ENCODE peak calls at places on chromosomes 6 and 20, in nine cellular contexts. D is heart right ventricle, C is NT2/D1, P is endodermal cell, Y is Caco-2, N is cardiac muscle cell, Q is sigmoid colon, O is H9, H is GM23248. M is an unnamed sample.

GRCh38 chr20:41348430-41349172 is 8.0 kb downstream of the LPIN3 start:
- DNase-seq in D (no peak), C (no peak), P (no peak), Y (no peak), N (no peak), Q (no peak), O (no peak), H (no peak), M (peak; percentile 83)

GRCh38 chr6:84224251-84224650 is 3.2 kb downstream of the CEP162 start:
- DNase-seq in D (no peak), C (no peak), P (no peak), Y (no peak), N (peak; percentile 13), Q (no peak), O (no peak), H (peak; percentile 8), M (no peak)

GRCh38 chr6:52391599-52391998 is 28.5 kb upstream of the EFHC1 start:
- DNase-seq in D (no peak), C (no peak), P (no peak), Y (no peak), N (no peak), Q (no peak), O (no peak), H (no peak), M (no peak)

GRCh38 chr20:59495894-59496510 is 108.3 kb upstream of the PHACTR3 start:
- DNase-seq in D (peak; percentile 66), C (peak; percentile 57), P (peak; percentile 93), Y (peak; percentile 83), N (peak; percentile 72), Q (peak; percentile 69), O (peak; percentile 85), H (peak; percentile 76), M (no peak)

GRCh38 chr6:67666177-67666964 is 968.7 kb upstream of the ADGRB3 start:
- DNase-seq in D (no peak), C (no peak), P (no peak), Y (no peak), N (no peak), Q (no peak), O (no peak), H (no peak), M (no peak)

GRCh38 chr6:109695468-109695867 is 4.4 kb downstream of the FIG4 start:
- DNase-seq in D (no peak), C (no peak), P (peak; percentile 76), Y (no peak), N (no peak), Q (no peak), O (no peak), H (no peak), M (no peak)

GRCh38 chr6:39021041-39021440 is 27.5 kb upstream of the GLP1R start:
- DNase-seq in D (no peak), C (no peak), P (no peak), Y (no peak), N (no peak), Q (no peak), O (no peak), H (no peak), M (no peak)

GRCh38 chr6:136429264-136429663 is 121.0 kb downstream of the MAP7 start:
- DNase-seq in D (no peak), C (no peak), P (no peak), Y (no peak), N (no peak), Q (no peak), O (no peak), H (no peak), M (no peak)

GRCh38 chr6:19999319-20000191 is 162.4 kb downstream of the ID4 start:
- DNase-seq in D (no peak), C (no peak), P (peak; percentile 60), Y (peak; percentile 33), N (no peak), Q (no peak), O (no peak), H (peak; percentile 18), M (no peak)

GRCh38 chr20:58610811-58611210 is 40.3 kb upstream of the STX16 start:
- DNase-seq in D (no peak), C (no peak), P (no peak), Y (no peak), N (no peak), Q (no peak), O (no peak), H (no peak), M (no peak)

GRCh38 chr6:85458782-85459181 is 8.9 kb downstream of the NT5E start:
- DNase-seq in D (no peak), C (no peak), P (peak; percentile 62), Y (no peak), N (no peak), Q (no peak), O (no peak), H (no peak), M (no peak)

GRCh38 chr6:25122001-25122400 is 157.2 kb upstream of the CARMIL1 start:
- DNase-seq in D (peak; percentile 31), C (no peak), P (no peak), Y (no peak), N (peak; percentile 83), Q (no peak), O (no peak), H (peak; percentile 54), M (no peak)

GRCh38 chr20:45970646-45971424 is 1.2 kb downstream of the ZNF335 start:
- DNase-seq in D (no peak), C (no peak), P (peak; percentile 58), Y (peak; percentile 65), N (peak; percentile 43), Q (no peak), O (peak; percentile 29), H (peak; percentile 75), M (peak; percentile 87)

GRCh38 chr6:35663447-35664235 is 25.1 kb downstream of the FKBP5 start:
- DNase-seq in D (no peak), C (no peak), P (no peak), Y (no peak), N (peak; percentile 63), Q (no peak), O (no peak), H (peak; percentile 86), M (no peak)

GRCh38 chr6:159074120-159074684 is 29.4 kb upstream of the TAGAP start:
- DNase-seq in D (no peak), C (peak; percentile 22), P (peak; percentile 82), Y (peak; percentile 56), N (peak; percentile 63), Q (no peak), O (peak; percentile 66), H (peak; percentile 42), M (no peak)

GRCh38 chr6:163872335-163872734 is 457.8 kb downstream of the QKI start:
- DNase-seq in D (no peak), C (no peak), P (no peak), Y (no peak), N (peak; percentile 93), Q (no peak), O (no peak), H (peak; percentile 3), M (no peak)

GRCh38 chr6:31966997-31967925 is 4.7 kb downstream of the DXO start:
- DNase-seq in D (no peak), C (no peak), P (no peak), Y (no peak), N (no peak), Q (no peak), O (no peak), H (no peak), M (no peak)

GRCh38 chr20:14919473-14920157 is 582.2 kb upstream of the FLRT3 start:
- DNase-seq in D (no peak), C (no peak), P (peak; percentile 90), Y (peak; percentile 67), N (no peak), Q (no peak), O (peak; percentile 89), H (peak; percentile 19), M (peak; percentile 76)

DNA sequence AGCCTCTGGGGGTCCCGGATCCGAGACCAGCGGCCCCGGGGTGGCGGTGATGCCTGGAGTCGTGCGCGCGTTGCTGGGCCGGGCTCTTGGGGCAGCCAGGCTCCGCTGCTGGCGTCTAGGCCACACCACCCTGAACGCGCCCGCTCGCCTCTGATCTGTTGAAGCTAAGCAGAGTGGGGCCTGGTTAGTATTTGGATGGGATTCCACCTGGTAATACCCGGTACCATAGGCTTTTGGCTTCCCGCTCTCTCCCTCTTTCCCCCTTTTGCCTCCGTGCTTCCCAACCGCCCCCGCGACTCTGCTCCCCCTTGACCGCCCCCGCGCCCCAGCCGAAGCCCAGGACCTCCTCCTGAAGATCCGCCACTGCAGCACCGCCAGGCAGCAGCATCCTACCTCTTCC is 1383.5 kb upstream of the DEFB115 start:
- DNase-seq in D (peak; percentile 55), C (no peak), P (peak; percentile 78), Y (peak; percentile 49), N (peak; percentile 65), Q (peak; percentile 81), O (peak; percentile 65), H (peak; percentile 63), M (peak; percentile 96)
- H3K9me3 ChIP-seq in D (peaks cover 2% of the 10 kb centered on the region), C (no peaks in the 10 kb centered on the region), P (peaks cover 59% of the 10 kb centered on the region), Y (peaks cover 27% of the 10 kb centered on the region), N (no peaks in the 10 kb centered on the region), Q (no peaks in the 10 kb centered on the region), O (peaks cover 60% of the 10 kb centered on the region), H (no peaks in the 10 kb centered on the region), M (peaks cover 7% of the 10 kb centered on the region)

GRCh38 chr20:16178671-16179070 is 394.6 kb downstream of the KIF16B start:
- DNase-seq in D (no peak), C (no peak), P (no peak), Y (no peak), N (no peak), Q (no peak), O (no peak), H (no peak), M (no peak)

GRCh38 chr20:16175322-16175721 is 397.9 kb downstream of the KIF16B start:
- DNase-seq in D (no peak), C (no peak), P (no peak), Y (no peak), N (no peak), Q (no peak), O (no peak), H (no peak), M (no peak)

DNA sequence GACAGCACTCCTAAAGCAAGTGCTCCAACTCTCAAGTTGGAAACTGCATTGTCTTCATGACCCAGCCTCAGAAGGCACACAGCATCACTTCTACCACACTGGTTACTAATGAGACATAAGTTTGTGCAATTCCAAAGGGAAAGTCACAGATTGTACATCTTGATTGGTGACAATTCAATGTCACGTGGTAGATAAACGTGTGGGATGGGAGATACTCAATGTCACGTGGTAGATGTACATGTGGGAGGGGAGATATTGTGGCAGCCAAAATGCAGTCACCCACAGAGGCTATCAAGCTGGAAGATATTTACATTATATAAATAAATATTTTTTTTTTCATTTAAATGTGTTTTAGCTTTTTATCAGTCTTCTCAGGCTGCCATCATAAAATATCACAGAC is 393.3 kb downstream of the KIF16B start:
- DNase-seq in D (no peak), C (no peak), P (no peak), Y (no peak), N (no peak), Q (no peak), O (no peak), H (no peak), M (no peak)
- H3K9me3 ChIP-seq in D (no peaks in the 10 kb centered on the region), C (no peaks in the 10 kb centered on the region), P (peaks cover 22% of the 10 kb centered on the region), Y (no peaks in the 10 kb centered on the region), N (no peaks in the 10 kb centered on the region), Q (no peaks in the 10 kb centered on the region), O (no peaks in the 10 kb centered on the region), H (no peaks in the 10 kb centered on the region), M (no peaks in the 10 kb centered on the region)

GRCh38 chr6:154428892-154429291 is 72.3 kb upstream of the IPCEF1 start:
- DNase-seq in D (no peak), C (no peak), P (no peak), Y (no peak), N (no peak), Q (no peak), O (no peak), H (peak; percentile 79), M (no peak)
- H3K9me3 ChIP-seq in D (no peaks in the 10 kb centered on the region), C (no peaks in the 10 kb centered on the region), P (peaks cover 9% of the 10 kb centered on the region), Y (no peaks in the 10 kb centered on the region), N (no peaks in the 10 kb centered on the region), Q (no peaks in the 10 kb centered on the region), O (no peaks in the 10 kb centered on the region), H (no peaks in the 10 kb centered on the region), M (no peaks in the 10 kb centered on the region)

GRCh38 chr6:156555117-156555516 is 222.1 kb upstream of the ARID1B start:
- DNase-seq in D (no peak), C (no peak), P (no peak), Y (no peak), N (no peak), Q (no peak), O (no peak), H (no peak), M (no peak)
- H3K9me3 ChIP-seq in D (no peaks in the 10 kb centered on the region), C (no peaks in the 10 kb centered on the region), P (peaks cover 6% of the 10 kb centered on the region), Y (no peaks in the 10 kb centered on the region), N (no peaks in the 10 kb centered on the region), Q (no peaks in the 10 kb centered on the region), O (no peaks in the 10 kb centered on the region), H (no peaks in the 10 kb centered on the region), M (no peaks in the 10 kb centered on the region)